ENCODE peak calls at places on chromosomes 16 and 17, in six cellular contexts. T is adrenal gland, L is transverse colon, E is sigmoid colon, J is tibial nerve, O is left ventricle myocardium inferior. M is an unnamed sample.
A peak's percentile ranks its signal among the peaks of the same experiment; 100 is the strongest.

GRCh38 chr16:3646348-3646920 is 8.1 kb upstream of the DNASE1 start:
- DNase-seq in L (peak; percentile 88), E (peak; percentile 57), T (no peak), J (no peak), O (no peak), M (no peak)

GRCh38 chr16:19774024-19774423 is 56.0 kb downstream of the IQCK start:
- DNase-seq in O (no peak), E (no peak), T (no peak), L (no peak), J (no peak), M (no peak)

GRCh38 chr17:54544239-54544638 is 356.4 kb upstream of the TOM1L1 start:
- DNase-seq in L (no peak), O (no peak), E (no peak), T (no peak), J (no peak), M (no peak)

GRCh38 chr17:43907425-43907981 is at the start of gene MPP2:
- DNase-seq in O (peak; percentile 72), E (peak; percentile 92), J (peak; percentile 25), T (peak; percentile 46), L (peak; percentile 69), M (peak; percentile 16)

GRCh38 chr17:55726440-55726839 is 3.8 kb upstream of the TMEM100 start:
- DNase-seq in O (peak; percentile 52), L (peak; percentile 17), E (peak; percentile 84), T (peak; percentile 72), J (peak; percentile 71), M (peak; percentile 54)

GRCh38 chr17:2177235-2177811 is 122.4 kb downstream of the HIC1 start:
- DNase-seq in J (no peak), T (peak; percentile 5), E (no peak), L (no peak), O (no peak), M (peak; percentile 85)

GRCh38 chr16:2022723-2023097 is 3.1 kb downstream of the NPW start:
- DNase-seq in L (no peak), E (no peak), J (no peak), T (no peak), O (no peak), M (no peak)

GRCh38 chr17:19022747-19023146 is 18.2 kb upstream of the FAM83G start:
- DNase-seq in J (no peak), L (no peak), E (no peak), O (no peak), T (no peak), M (no peak)

GRCh38 chr17:42182927-42183734 is 2.1 kb downstream of the HCRT start:
- DNase-seq in L (no peak), O (no peak), T (no peak), J (no peak), E (no peak), M (no peak)

GRCh38 chr17:4539576-4540223 is 15.5 kb downstream of the MYBBP1A start:
- DNase-seq in E (peak; percentile 57), L (no peak), J (no peak), O (no peak), T (no peak), M (no peak)

GRCh38 chr16:57639172-57639571 is 10.7 kb downstream of the ADGRG1 start:
- DNase-seq in T (no peak), L (no peak), J (no peak), E (no peak), O (peak; percentile 41), M (no peak)

GRCh38 chr17:11639736-11640510 is 41.7 kb downstream of the DNAH9 start:
- DNase-seq in L (no peak), T (no peak), O (no peak), E (no peak), J (no peak), M (no peak)
- H3K27ac ChIP-seq in L (no peak overlapping the region), T (no peak overlapping the region), O (no peak overlapping the region), E (no peak overlapping the region), J (no peak overlapping the region), M (no peak overlapping the region)

DNA sequence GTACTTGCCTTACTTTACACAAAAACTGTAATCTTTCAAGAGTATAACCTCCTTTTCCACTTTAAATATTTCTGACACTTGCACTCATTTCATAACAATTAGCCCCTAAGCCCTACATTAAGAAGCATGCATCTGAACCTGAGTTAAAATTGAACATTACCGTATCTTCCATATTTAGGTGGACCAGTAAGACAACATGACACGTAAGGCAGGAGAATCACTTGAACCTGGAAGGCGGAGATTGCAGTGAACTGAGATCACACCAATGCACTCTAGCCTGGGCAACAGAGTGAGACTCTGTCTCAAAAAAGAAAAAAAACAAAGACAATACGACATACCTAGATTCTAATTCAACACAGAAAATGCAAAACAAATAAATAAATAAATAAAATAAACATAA is 7.0 kb downstream of the PHF12 start:
- DNase-seq in E (no peak), J (no peak), T (no peak), L (no peak), O (no peak), M (no peak)
- H3K4me1 ChIP-seq in E (no peaks in the 10 kb centered on the region), J (no peaks in the 10 kb centered on the region), T (peaks cover 25% of the 10 kb centered on the region), L (peaks cover 85% of the 10 kb centered on the region), O (peaks cover 93% of the 10 kb centered on the region), M (peaks cover 10% of the 10 kb centered on the region)

DNA sequence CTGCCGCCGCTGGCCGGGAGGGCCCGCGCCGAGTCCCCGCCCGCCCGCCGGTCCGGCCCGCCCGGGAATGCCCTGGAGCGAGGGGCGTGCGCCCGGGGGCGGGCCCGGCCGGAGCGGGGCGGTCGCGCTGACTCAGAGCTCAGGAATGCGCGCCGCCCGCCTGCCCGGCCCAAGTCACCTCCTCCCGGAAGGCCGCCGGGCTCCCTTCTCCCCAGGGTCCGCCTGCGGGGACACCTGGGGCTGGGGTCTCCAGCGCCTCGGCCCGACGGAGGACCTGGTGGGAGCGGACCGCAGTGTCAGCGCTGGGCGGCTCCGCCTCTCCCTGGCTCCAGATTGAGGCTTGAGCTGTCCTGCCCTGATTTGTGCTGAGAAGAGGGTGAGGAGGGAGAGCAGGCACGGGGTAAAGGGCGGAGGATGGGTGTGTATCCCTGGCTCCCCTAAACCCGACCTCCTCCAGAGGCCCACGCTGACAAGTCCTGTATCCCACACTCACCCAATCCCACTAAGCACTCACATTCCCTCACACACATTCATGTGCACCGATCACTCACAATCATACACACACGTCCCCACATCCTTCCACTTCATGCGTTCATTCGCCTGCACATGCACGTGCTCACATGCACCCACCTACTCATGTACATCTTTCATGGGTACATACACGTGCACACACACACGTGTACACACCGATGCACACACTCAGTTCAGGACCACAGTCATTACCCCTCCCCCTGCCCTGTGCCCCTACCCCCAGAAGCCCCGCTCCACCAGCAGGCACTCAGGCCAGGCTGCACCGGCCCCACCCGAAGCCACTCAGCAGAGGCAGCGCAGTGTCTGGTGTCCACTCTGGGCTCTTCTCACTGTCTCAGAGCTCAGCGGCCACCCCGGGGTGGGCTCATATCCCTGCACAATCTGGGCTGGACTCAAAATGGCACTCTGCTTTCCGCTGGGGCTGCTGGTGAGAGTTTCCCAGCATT is at the start of gene RHBDF1:
- DNase-seq in T (peak; percentile 45), L (peak; percentile 73), E (peak; percentile 84), J (no peak), O (peak; percentile 69), M (no peak)
- H3K27me3 ChIP-seq in T (no peaks in the 10 kb centered on the region), L (no peaks in the 10 kb centered on the region), E (no peaks in the 10 kb centered on the region), J (no peaks in the 10 kb centered on the region), O (no peaks in the 10 kb centered on the region), M (no peaks in the 10 kb centered on the region)

DNA sequence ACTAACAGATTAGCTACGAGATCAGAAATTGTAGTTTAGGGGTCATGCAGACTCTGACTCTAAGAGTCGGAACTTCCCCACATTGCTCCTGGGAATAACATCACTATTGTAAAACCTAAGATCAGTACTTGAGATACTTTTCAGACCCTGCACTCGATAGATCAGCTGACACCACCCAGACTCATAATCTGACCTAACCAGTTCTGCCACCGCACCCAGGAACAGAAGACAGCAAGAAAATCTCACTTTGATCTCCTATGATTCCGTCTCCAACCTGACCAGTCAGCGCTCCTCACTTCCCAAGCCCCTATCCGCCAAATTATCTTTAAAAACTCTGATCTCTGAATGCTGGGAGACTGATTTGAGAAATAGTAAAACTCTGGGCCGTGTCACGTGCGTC is 27.2 kb upstream of the ASGR2 start:
- DNase-seq in O (no peak), J (no peak), E (no peak), L (peak; percentile 73), T (no peak), M (no peak)
- H3K27ac ChIP-seq in O (no peak overlapping the region), J (no peak overlapping the region), E (no peak overlapping the region), L (peak overlapping the region; percentile 36), T (no peak overlapping the region), M (no peak overlapping the region)

DNA sequence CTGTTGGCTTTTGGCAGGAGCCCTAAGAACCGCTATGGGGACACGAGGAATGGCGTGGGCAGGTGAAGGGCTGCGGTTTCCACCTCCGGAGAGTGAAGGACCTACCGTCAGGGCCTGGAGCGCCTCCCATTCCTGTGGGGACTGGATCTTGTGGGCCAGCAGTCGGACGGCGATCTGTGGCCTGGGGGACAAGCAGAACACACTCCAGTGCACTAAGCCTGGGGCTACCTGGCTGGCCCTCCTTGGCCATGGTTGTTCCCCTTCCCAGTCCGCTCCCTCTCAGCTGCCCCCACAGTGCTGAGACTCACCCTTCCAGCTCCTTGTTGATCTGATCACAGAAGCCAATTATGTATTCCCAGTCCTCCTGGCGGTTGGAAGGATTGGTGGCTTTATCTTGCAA is 15.0 kb downstream of the GGA3 start:
- DNase-seq in J (no peak), O (no peak), T (no peak), E (no peak), L (no peak), M (no peak)
- H3K4me1 ChIP-seq in J (no peaks in the 10 kb centered on the region), O (peaks cover 22% of the 10 kb centered on the region), T (no peaks in the 10 kb centered on the region), E (no peaks in the 10 kb centered on the region), L (peaks cover 15% of the 10 kb centered on the region), M (no peaks in the 10 kb centered on the region)

DNA sequence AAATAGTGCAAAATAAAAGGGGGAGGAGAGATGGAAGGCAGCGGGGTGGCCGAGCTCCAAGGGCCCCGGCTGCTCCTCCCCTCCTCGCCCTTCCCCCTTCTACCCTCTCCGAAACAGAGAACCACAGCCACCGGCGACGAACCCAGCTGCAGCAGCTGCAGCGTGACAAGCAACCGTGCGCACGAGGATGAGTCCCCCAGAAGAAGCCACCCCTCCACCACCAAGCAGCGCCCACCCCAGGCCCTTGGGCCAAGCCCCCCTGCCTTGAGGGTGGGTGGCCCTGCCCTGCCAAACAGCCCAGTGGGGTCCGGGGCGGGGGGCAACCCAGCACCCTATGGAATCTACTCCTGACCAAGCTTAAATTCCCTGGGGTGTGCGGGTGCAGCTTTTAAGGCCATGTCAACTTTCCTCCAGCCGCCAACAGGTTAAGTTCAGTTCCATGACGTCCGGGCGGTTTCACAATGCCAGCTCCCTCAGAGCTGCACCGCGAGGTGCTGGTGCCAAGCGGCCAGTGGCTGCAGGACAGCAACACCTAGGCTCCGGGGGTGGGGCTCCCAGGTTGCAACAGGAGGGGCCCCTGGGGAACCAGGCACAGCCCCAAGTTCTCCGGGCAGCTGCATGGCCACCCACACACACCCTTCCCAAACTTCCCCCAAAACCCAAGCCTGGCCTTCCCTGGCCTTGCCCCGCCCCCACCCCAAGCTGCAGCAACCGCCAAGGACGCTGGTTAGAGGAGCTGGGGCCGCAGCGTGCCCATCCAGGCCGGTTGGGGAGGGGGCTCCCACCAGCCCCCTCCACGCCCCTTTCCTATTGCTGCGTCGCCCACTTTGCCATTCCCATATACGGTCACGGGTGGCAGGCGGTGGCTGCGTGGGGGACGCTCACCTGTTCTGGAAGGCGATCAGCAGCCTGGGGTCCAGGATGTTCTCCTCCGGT is 2.0 kb downstream of the CBX4 start:
- DNase-seq in O (peak; percentile 81), E (peak; percentile 93), T (peak; percentile 95), J (no peak), L (peak; percentile 91), M (peak; percentile 42)
- H3K27me3 ChIP-seq in O (peaks cover 27% of the 10 kb centered on the region), E (peaks cover 53% of the 10 kb centered on the region), T (peaks cover 22% of the 10 kb centered on the region), J (no peaks in the 10 kb centered on the region), L (peaks cover 25% of the 10 kb centered on the region), M (peaks cover 27% of the 10 kb centered on the region)